ENCODE peak calls at places on chromosomes 12 and 14, in seven cellular contexts. S, O, V, A, L, I and R are unnamed samples.

GRCh38 chr12:46963977-46964376 is 115.4 kb upstream of the PCED1B start:
- DNase-seq in L (no peak), S (no peak), I (no peak), V (no peak), O (peak), A (no peak), R (no peak)

GRCh38 chr12:80766897-80767296 is 50.2 kb downstream of the MYF5 start:
- DNase-seq in L (no peak), A (no peak), I (no peak), V (no peak), S (no peak), O (no peak), R (no peak)

GRCh38 chr14:101010293-101010692 is 106.8 kb upstream of the RTL1 start:
- DNase-seq in I (no peak), O (no peak), A (no peak), V (no peak), L (no peak), S (no peak), R (no peak)

GRCh38 chr12:9344540-9344939 is 136.3 kb upstream of the PZP start:
- DNase-seq in S (no peak), O (peak), I (no peak), A (no peak), V (no peak), L (peak), R (no peak)

GRCh38 chr12:131915774-131916173 is 13.3 kb upstream of the PUS1 start:
- DNase-seq in L (no peak), S (no peak), A (no peak), O (no peak), V (no peak), I (no peak), R (no peak)

GRCh38 chr12:91921555-91921954 is 224.1 kb downstream of the BTG1 start:
- DNase-seq in O (no peak), S (no peak), L (peak), V (no peak), A (no peak), I (no peak), R (no peak)

GRCh38 chr12:97602315-97602714 is 139.7 kb downstream of the RMST start:
- DNase-seq in S (no peak), O (no peak), I (no peak), V (no peak), A (no peak), L (no peak), R (no peak)

GRCh38 chr12:75635606-75636444 is 124.4 kb upstream of the KRR1 start:
- DNase-seq in O (peak), V (peak), A (peak), L (peak), S (peak), I (no peak), R (no peak)

GRCh38 chr12:6891637-6892036 is 13.0 kb upstream of the LRRC23 start:
- DNase-seq in V (no peak), A (no peak), I (no peak), L (no peak), S (no peak), O (no peak), R (no peak)

GRCh38 chr12:120670667-120671066 is 16.3 kb upstream of the MLEC start:
- DNase-seq in O (no peak), I (no peak), L (no peak), V (no peak), A (no peak), S (no peak), R (no peak)

GRCh38 chr12:92402415-92402814 is 256.8 kb upstream of the BTG1 start:
- DNase-seq in L (no peak), A (no peak), O (no peak), I (no peak), S (no peak), V (no peak), R (no peak)

GRCh38 chr12:47811581-47812484 is 7.9 kb downstream of the HDAC7 start:
- DNase-seq in L (peak), S (peak), I (peak), V (no peak), A (no peak), O (peak), R (no peak)

GRCh38 chr14:99389171-99389826 is 91.4 kb downstream of the SETD3 start:
- DNase-seq in S (peak), O (peak), I (peak), L (peak), V (peak), A (no peak), R (no peak)

GRCh38 chr14:77175843-77176242 is 5.8 kb upstream of the TMEM63C start:
- DNase-seq in O (no peak), I (no peak), L (no peak), A (no peak), V (no peak), S (no peak), R (no peak)

GRCh38 chr12:120089105-120089504 is 27.4 kb downstream of the RAB35 start:
- DNase-seq in A (no peak), I (peak), O (peak), L (no peak), S (no peak), V (no peak), R (no peak)

GRCh38 chr12:90174198-90174510 is 465.5 kb upstream of the ATP2B1 start:
- DNase-seq in A (no peak), O (no peak), V (no peak), S (no peak), I (no peak), L (peak), R (no peak)

GRCh38 chr14:60349663-60350365 is 100.8 kb downstream of the PPM1A start:
- DNase-seq in S (peak), I (no peak), A (no peak), L (peak), V (peak), O (peak), R (no peak)

GRCh38 chr14:32197919-32198318 is 3.9 kb upstream of the RNU6-7 start:
- DNase-seq in S (no peak), A (no peak), O (no peak), I (no peak), V (no peak), L (no peak), R (no peak)

GRCh38 chr14:105173901-105174894 is 5.6 kb upstream of the JAG2 start:
- DNase-seq in S (no peak), I (no peak), A (peak), L (no peak), O (no peak), V (no peak), R (no peak)

GRCh38 chr12:129215436-129216025 is 362.3 kb downstream of the GLT1D1 start:
- DNase-seq in O (no peak), S (no peak), I (no peak), V (no peak), A (no peak), L (no peak), R (no peak)

GRCh38 chr12:130334399-130334798 is 3.3 kb upstream of the PIWIL1 start:
- DNase-seq in S (no peak), A (no peak), O (no peak), V (no peak), I (no peak), L (no peak), R (no peak)

GRCh38 chr12:130334937-130335336 is 2.8 kb upstream of the PIWIL1 start:
- DNase-seq in I (no peak), A (no peak), L (no peak), V (no peak), S (no peak), O (no peak), R (no peak)

GRCh38 chr12:130331146-130331545 is 6.5 kb upstream of the PIWIL1 start:
- DNase-seq in V (no peak), L (no peak), S (no peak), I (no peak), O (no peak), A (no peak), R (no peak)

GRCh38 chr12:130333341-130333740 is 4.3 kb upstream of the PIWIL1 start:
- DNase-seq in O (no peak), V (no peak), L (no peak), I (no peak), S (no peak), A (no peak), R (no peak)

DNA sequence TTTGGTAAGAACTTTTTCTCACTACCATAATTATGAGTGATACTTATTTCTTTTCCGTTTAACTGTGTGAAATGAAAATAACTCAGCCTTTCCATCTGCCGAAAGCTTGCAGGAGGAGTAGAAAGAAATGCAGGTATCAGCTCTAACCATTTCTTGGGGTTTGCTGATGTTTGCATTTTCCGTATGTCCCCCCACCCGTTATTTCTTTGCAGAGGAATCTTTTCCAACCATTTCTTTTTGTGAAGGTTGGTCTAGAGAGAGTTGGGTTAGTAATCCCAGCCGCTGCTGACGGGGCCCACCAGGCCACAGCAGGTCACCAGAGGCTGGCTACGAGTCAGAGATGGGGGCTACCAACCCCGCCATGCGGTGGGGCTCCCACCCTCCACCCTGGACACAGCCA is 7.0 kb upstream of the PIWIL1 start:
- DNase-seq in O (no peak), V (no peak), I (no peak), L (no peak), A (no peak), S (no peak), R (no peak)
- H3K27ac ChIP-seq in O (no peak), V (no peak), I (no peak), L (no peak), A (no peak), S (no peak), R (no peak)

GRCh38 chr14:103434868-103435442 is 49.7 kb downstream of the MARK3 start:
- DNase-seq in L (no peak), I (no peak), O (no peak), A (no peak), V (no peak), S (no peak), R (no peak)

GRCh38 chr14:103428732-103429556 is 43.7 kb downstream of the MARK3 start:
- DNase-seq in I (no peak), S (no peak), L (no peak), A (no peak), V (no peak), O (no peak), R (no peak)

GRCh38 chr14:103433902-103434563 is 48.8 kb downstream of the MARK3 start:
- DNase-seq in I (no peak), L (no peak), A (no peak), V (no peak), S (no peak), O (no peak), R (no peak)

GRCh38 chr14:103436533-103436932 is 51.3 kb downstream of the MARK3 start:
- DNase-seq in V (no peak), O (peak), A (no peak), I (no peak), L (peak), S (peak), R (no peak)

DNA sequence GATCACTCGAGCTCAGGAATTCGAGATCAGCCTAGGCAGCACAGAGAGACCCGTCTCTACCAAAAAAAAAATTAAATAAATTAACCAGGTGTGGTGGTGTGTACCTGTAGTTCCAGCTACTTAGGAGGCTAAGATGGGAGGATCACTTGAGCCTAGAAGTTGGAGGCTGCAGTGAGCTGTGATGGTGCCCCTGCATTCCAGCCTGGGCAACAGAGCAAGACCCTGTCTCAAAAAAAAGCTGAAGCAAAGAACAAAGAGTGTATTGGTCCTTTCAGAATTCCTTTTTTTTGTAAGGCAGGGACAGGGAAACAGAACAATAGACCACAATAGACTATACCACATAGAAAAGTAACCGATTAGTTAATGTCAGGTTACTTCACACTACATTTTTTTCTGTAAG is 47.4 kb downstream of the MARK3 start:
- DNase-seq in L (no peak), I (no peak), V (no peak), A (no peak), S (no peak), O (no peak), R (no peak)
- H3K27ac ChIP-seq in L (no peak), I (no peak), V (no peak), A (no peak), S (no peak), O (no peak), R (no peak)

GRCh38 chr14:95470942-95471499 is 45.4 kb downstream of the SYNE3 start:
- DNase-seq in O (no peak), I (peak), L (no peak), S (no peak), V (no peak), A (no peak), R (no peak)

GRCh38 chr14:95468416-95469133 is 47.9 kb downstream of the SYNE3 start:
- DNase-seq in S (no peak), I (no peak), A (no peak), V (peak), L (no peak), O (no peak), R (no peak)

GRCh38 chr14:95467657-95468056 is 48.8 kb downstream of the SYNE3 start:
- DNase-seq in S (no peak), I (no peak), A (no peak), V (no peak), O (no peak), L (no peak), R (no peak)

GRCh38 chr14:95467232-95467631 is 49.2 kb downstream of the SYNE3 start:
- DNase-seq in L (no peak), V (no peak), A (no peak), O (no peak), I (no peak), S (no peak), R (no peak)

DNA sequence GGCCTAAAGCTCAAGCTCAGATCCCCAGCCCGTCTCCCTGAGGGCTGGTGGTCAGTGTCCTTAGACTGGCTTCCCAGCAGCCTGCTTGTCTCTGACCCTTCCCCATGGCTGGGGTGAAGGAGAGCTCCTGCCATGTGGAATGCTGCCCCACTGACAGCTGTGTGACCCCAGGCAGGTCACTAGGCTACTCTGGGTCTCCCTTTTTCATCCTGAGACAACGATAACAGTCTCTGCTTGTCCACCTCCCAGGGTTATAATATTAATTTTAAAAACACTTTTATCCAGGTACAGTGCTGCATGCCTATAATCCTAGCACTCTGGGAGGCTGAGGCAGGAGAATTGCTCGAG is 47.3 kb downstream of the SYNE3 start:
- DNase-seq in I (no peak), S (no peak), L (no peak), A (no peak), O (no peak), V (no peak), R (no peak)
- H3K27ac ChIP-seq in I (no peak), S (no peak), L (no peak), A (no peak), O (no peak), V (peak), R (no peak)

DNA sequence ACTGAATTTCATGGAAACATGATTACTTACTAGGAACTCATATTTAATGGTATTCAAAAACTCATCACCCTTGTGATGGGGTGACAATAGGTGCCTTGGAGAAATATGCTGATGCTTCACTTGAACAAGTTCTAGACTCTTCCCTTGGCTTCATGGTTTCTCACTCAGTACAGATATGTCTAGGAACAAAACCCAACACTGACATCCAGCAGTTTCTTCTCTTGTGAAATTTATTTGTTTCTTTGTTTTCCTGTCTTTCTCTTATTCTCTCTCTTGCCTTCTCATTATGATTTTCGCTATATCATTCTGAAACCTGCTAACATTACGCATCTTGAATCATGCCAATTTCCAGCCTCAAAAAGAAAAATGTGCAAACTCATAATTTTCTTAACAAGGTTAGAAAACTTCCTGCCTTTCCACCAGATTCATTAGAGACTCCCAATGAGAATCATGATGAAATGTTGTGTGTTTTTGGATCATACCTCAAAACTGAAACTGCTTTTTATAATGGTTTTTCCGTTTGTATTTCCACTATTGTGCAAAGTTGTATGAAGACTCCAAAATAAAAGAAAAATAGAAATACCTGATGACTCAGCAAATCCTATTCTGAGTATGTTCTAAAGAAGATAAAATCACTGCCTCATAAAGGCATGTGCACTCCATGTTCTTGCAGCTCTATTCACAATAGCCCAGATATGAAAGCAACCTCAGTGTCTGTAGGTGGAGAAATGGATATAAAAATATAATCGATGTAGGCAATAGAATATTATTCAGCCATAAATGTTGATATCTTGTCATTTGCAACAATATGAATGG is 1021.6 kb downstream of the TMEM121 start:
- DNase-seq in O (no peak), L (no peak), A (no peak), V (no peak), S (no peak), I (no peak), R (no peak)
- H3K27ac ChIP-seq in O (no peak), L (no peak), A (no peak), V (no peak), S (no peak), I (no peak), R (no peak)

GRCh38 chr12:57149309-57149900 is 2.0 kb upstream of the LRP1-AS start:
- DNase-seq in I (peak), V (peak), O (peak), A (no peak), L (peak), S (peak), R (peak)
- H3K27ac ChIP-seq in I (peak), V (peak), O (peak), A (no peak), L (peak), S (peak), R (peak)

DNA sequence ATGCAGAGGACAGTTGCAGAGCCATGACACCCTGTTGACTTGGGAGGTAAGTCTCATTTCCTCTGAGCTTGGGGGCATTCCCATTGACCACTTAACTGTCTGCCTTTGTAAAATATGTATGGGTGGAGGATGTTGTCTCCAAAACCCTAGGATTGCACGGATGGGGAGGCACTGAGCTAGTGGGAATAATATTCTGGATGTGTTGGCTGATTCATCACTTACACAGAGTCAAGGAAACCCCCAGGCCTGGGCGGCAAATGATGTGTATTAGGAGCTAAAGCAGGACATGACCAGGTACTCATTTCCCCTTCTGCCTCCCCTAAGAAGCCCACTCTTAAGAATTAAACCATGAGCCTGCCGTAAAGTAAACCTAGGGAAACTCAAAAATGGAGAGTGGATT is 319.4 kb downstream of the VRK1 start:
- DNase-seq in I (no peak), A (no peak), O (no peak), V (no peak), L (no peak), S (no peak), R (no peak)
- H3K27ac ChIP-seq in I (no peak), A (no peak), O (no peak), V (no peak), L (no peak), S (no peak), R (no peak)

GRCh38 chr14:64928239-64929002 is 14.1 kb downstream of the GPX2 start:
- DNase-seq in L (no peak), V (no peak), O (no peak), A (peak), S (no peak), I (no peak), R (no peak)
- H3K27ac ChIP-seq in L (no peak), V (no peak), O (no peak), A (peak), S (no peak), I (peak), R (no peak)

DNA sequence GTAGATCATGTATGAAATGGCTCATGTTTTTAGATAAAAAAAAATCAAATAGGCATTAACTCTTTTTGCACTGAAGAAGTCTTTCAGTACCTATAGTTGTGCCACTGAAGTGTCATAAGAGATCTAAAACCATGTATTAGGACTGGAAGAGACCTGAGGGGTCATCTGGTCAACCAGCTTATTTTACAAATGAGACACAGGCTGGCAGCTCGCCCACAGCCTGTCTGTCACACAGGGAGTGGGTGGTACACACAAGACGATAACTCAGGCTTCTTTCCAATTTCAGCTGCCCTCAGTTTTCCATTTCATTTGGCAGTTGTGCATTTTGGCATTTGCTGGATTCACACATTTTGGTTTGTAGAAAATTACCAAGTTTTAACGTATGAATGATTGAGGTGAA is 34.7 kb downstream of the C12orf75 start:
- DNase-seq in L (no peak), V (no peak), S (no peak), I (peak), O (no peak), A (no peak), R (no peak)
- H3K27ac ChIP-seq in L (no peak), V (no peak), S (no peak), I (no peak), O (no peak), A (no peak), R (no peak)